ENCODE peak calls at places on chromosomes 2 and 18, in nine cellular contexts. One of them, this sample, is unnamed.

GRCh38 chr18:43869451-43870008 is 592.2 kb upstream of the SYT4 start:
- DNase-seq in CD8-positive, alpha-beta T cell: no peak
- DNase-seq in GM12865: no peak
- DNase-seq in retinal pigment epithelial cell: peak; percentile 40
- DNase-seq in HCT116: no peak
- DNase-seq in IMR-90: peak; percentile 28
- DNase-seq in keratinocyte: no peak
- DNase-seq in astrocyte of the spinal cord: peak; percentile 83
- DNase-seq in cardiac fibroblast: peak; percentile 69
- DNase-seq in this sample: no peak

GRCh38 chr2:233989221-233989620 is 61.3 kb upstream of the SPP2 start:
- DNase-seq in keratinocyte: no peak
- DNase-seq in retinal pigment epithelial cell: no peak
- DNase-seq in CD8-positive, alpha-beta T cell: no peak
- DNase-seq in cardiac fibroblast: no peak
- DNase-seq in IMR-90: no peak
- DNase-seq in astrocyte of the spinal cord: no peak
- DNase-seq in GM12865: no peak
- DNase-seq in HCT116: no peak
- DNase-seq in this sample: peak; percentile 96

GRCh38 chr2:8514748-8515389 is 167.0 kb upstream of the ID2 start:
- DNase-seq in GM12865: peak; percentile 95
- DNase-seq in HCT116: no peak
- DNase-seq in cardiac fibroblast: no peak
- DNase-seq in retinal pigment epithelial cell: no peak
- DNase-seq in CD8-positive, alpha-beta T cell: no peak
- DNase-seq in astrocyte of the spinal cord: no peak
- DNase-seq in IMR-90: no peak
- DNase-seq in keratinocyte: no peak
- DNase-seq in this sample: no peak

GRCh38 chr2:67255933-67256615 is 141.1 kb upstream of the ETAA1 start:
- DNase-seq in astrocyte of the spinal cord: peak; percentile 71
- DNase-seq in keratinocyte: no peak
- DNase-seq in cardiac fibroblast: peak; percentile 90
- DNase-seq in HCT116: no peak
- DNase-seq in CD8-positive, alpha-beta T cell: no peak
- DNase-seq in GM12865: no peak
- DNase-seq in IMR-90: peak; percentile 96
- DNase-seq in retinal pigment epithelial cell: no peak
- DNase-seq in this sample: no peak

GRCh38 chr2:85652056-85652455 is 15.9 kb downstream of the SFTPB start:
- DNase-seq in IMR-90: no peak
- DNase-seq in retinal pigment epithelial cell: no peak
- DNase-seq in CD8-positive, alpha-beta T cell: no peak
- DNase-seq in cardiac fibroblast: no peak
- DNase-seq in HCT116: no peak
- DNase-seq in GM12865: no peak
- DNase-seq in astrocyte of the spinal cord: no peak
- DNase-seq in keratinocyte: no peak
- DNase-seq in this sample: no peak

GRCh38 chr2:96506016-96506906 is 1.1 kb upstream of the NEURL3 start:
- DNase-seq in GM12865: no peak
- DNase-seq in keratinocyte: no peak
- DNase-seq in IMR-90: no peak
- DNase-seq in CD8-positive, alpha-beta T cell: no peak
- DNase-seq in retinal pigment epithelial cell: no peak
- DNase-seq in cardiac fibroblast: no peak
- DNase-seq in HCT116: no peak
- DNase-seq in astrocyte of the spinal cord: no peak
- DNase-seq in this sample: no peak

GRCh38 chr2:45892757-45893156 is 241.3 kb downstream of the PRKCE start:
- DNase-seq in CD8-positive, alpha-beta T cell: no peak
- DNase-seq in IMR-90: peak; percentile 50
- DNase-seq in retinal pigment epithelial cell: no peak
- DNase-seq in GM12865: no peak
- DNase-seq in cardiac fibroblast: no peak
- DNase-seq in keratinocyte: no peak
- DNase-seq in astrocyte of the spinal cord: peak; percentile 60
- DNase-seq in HCT116: no peak
- DNase-seq in this sample: no peak

GRCh38 chr2:188410504-188411235 is 119.0 kb downstream of the GULP1 start:
- DNase-seq in IMR-90: peak; percentile 63
- DNase-seq in keratinocyte: no peak
- DNase-seq in retinal pigment epithelial cell: no peak
- DNase-seq in astrocyte of the spinal cord: peak; percentile 35
- DNase-seq in cardiac fibroblast: peak; percentile 44
- DNase-seq in GM12865: no peak
- DNase-seq in CD8-positive, alpha-beta T cell: no peak
- DNase-seq in HCT116: no peak
- DNase-seq in this sample: no peak

GRCh38 chr2:10056439-10056838 is 13.1 kb downstream of the KLF11 start:
- DNase-seq in CD8-positive, alpha-beta T cell: no peak
- DNase-seq in GM12865: no peak
- DNase-seq in keratinocyte: no peak
- DNase-seq in HCT116: no peak
- DNase-seq in IMR-90: no peak
- DNase-seq in retinal pigment epithelial cell: no peak
- DNase-seq in astrocyte of the spinal cord: no peak
- DNase-seq in cardiac fibroblast: no peak
- DNase-seq in this sample: no peak

GRCh38 chr18:21634588-21635199 is 22.6 kb downstream of the SNRPD1 start:
- DNase-seq in CD8-positive, alpha-beta T cell: no peak
- DNase-seq in cardiac fibroblast: no peak
- DNase-seq in HCT116: no peak
- DNase-seq in astrocyte of the spinal cord: no peak
- DNase-seq in retinal pigment epithelial cell: no peak
- DNase-seq in GM12865: no peak
- DNase-seq in IMR-90: no peak
- DNase-seq in keratinocyte: no peak
- DNase-seq in this sample: no peak

GRCh38 chr2:226795281-226796011 is 4.2 kb downstream of the IRS1 start:
- DNase-seq in GM12865: no peak
- DNase-seq in IMR-90: peak; percentile 56
- DNase-seq in keratinocyte: no peak
- DNase-seq in astrocyte of the spinal cord: peak; percentile 42
- DNase-seq in retinal pigment epithelial cell: no peak
- DNase-seq in CD8-positive, alpha-beta T cell: no peak
- DNase-seq in cardiac fibroblast: peak; percentile 47
- DNase-seq in HCT116: no peak
- DNase-seq in this sample: no peak

GRCh38 chr18:36212978-36213303 is 25.6 kb downstream of the MOCOS start:
- DNase-seq in keratinocyte: no peak
- DNase-seq in retinal pigment epithelial cell: no peak
- DNase-seq in CD8-positive, alpha-beta T cell: no peak
- DNase-seq in astrocyte of the spinal cord: no peak
- DNase-seq in cardiac fibroblast: no peak
- DNase-seq in GM12865: no peak
- DNase-seq in HCT116: no peak
- DNase-seq in IMR-90: no peak
- DNase-seq in this sample: no peak

GRCh38 chr2:2523395-2524339 is 192.6 kb upstream of the MYT1L start:
- DNase-seq in retinal pigment epithelial cell: no peak
- DNase-seq in IMR-90: no peak
- DNase-seq in keratinocyte: no peak
- DNase-seq in GM12865: no peak
- DNase-seq in CD8-positive, alpha-beta T cell: no peak
- DNase-seq in astrocyte of the spinal cord: no peak
- DNase-seq in HCT116: no peak
- DNase-seq in cardiac fibroblast: no peak
- DNase-seq in this sample: peak; percentile 37
- H3K4me3 ChIP-seq in retinal pigment epithelial cell: no peak overlapping the region
- H3K4me3 ChIP-seq in IMR-90: no peak overlapping the region
- H3K4me3 ChIP-seq in keratinocyte: no peak overlapping the region
- H3K4me3 ChIP-seq in GM12865: no peak overlapping the region
- H3K4me3 ChIP-seq in CD8-positive, alpha-beta T cell: no peak overlapping the region
- H3K4me3 ChIP-seq in astrocyte of the spinal cord: no peak overlapping the region
- H3K4me3 ChIP-seq in HCT116: no peak overlapping the region
- H3K4me3 ChIP-seq in cardiac fibroblast: no peak overlapping the region
- H3K4me3 ChIP-seq in this sample: no peak overlapping the region

DNA sequence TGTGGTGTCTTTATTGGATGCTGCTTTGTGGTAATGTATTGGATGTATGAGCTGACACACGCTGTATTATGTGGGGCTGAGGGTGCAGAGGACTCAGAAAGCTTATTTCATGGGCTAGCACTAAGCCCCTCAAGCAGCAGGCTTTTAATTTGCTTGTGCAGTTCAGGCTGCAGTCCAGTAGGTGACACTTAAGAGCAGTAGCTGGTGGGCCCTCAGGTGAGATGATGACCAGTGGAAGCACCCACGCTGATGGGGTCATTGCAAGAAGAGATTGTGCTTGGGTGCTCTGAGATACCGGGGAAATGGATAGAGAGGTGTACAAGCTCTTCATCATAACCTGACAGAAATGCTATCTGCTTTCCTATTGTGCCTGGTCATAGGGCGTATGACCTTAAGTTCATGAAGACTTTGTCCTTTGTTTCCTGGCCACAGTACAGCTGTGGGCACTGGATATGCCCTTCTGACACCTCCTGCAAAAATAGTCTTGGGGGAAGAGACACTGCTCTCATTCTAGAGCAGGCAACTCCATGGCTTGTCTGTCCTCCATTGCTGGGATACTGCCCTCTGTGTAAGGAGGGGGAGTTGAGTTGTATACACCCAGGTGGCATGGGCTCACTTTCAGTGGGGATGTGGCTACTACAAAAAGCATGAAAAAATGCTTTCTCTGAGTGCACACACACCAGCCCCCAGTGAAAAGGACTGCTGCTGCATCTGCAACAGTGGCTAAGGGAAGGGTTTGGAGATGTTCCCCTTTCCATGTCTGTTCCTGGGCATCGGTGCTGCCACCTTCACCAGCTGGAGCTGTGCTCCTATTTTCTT is 205.7 kb upstream of the ZSWIM2 start:
- DNase-seq in astrocyte of the spinal cord: no peak
- DNase-seq in GM12865: peak; percentile 38
- DNase-seq in CD8-positive, alpha-beta T cell: no peak
- DNase-seq in HCT116: no peak
- DNase-seq in cardiac fibroblast: no peak
- DNase-seq in keratinocyte: no peak
- DNase-seq in IMR-90: no peak
- DNase-seq in retinal pigment epithelial cell: no peak
- DNase-seq in this sample: peak; percentile 13
- TF ChIP-seq CTCF in astrocyte of the spinal cord: peak; percentile 23
- TF ChIP-seq CTCF in GM12865: peak; percentile 13
- TF ChIP-seq CTCF in CD8-positive, alpha-beta T cell: no peak
- TF ChIP-seq CTCF in HCT116: peak; percentile 41
- TF ChIP-seq CTCF in cardiac fibroblast: peak; percentile 19
- TF ChIP-seq CTCF in keratinocyte: no peak
- TF ChIP-seq CTCF in IMR-90: no peak
- TF ChIP-seq CTCF in retinal pigment epithelial cell: no peak
- TF ChIP-seq CTCF in this sample: peak; percentile 42

DNA sequence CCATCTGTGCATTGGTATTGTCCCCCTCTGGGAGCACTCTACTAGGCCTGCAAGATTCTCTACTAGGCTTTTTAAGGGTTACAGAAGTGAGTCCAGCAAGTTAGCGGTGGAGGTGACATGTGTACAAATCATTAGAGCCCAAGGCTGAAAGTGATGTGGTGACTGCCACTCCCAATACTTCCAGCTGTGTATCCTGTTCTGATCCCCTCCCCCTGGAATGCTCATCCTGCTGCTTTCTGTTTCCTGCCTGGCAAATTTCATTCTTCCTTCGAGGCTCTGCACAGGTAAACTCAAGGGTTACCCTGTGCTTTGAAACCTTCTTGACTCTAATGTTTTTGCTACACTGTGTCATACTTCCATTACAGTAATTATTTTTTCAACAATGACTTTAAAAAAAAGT is 258.5 kb upstream of the REV1 start:
- DNase-seq in GM12865: no peak
- DNase-seq in astrocyte of the spinal cord: no peak
- DNase-seq in IMR-90: no peak
- DNase-seq in cardiac fibroblast: no peak
- DNase-seq in keratinocyte: no peak
- DNase-seq in retinal pigment epithelial cell: no peak
- DNase-seq in CD8-positive, alpha-beta T cell: no peak
- DNase-seq in HCT116: no peak
- DNase-seq in this sample: no peak
- H3K4me3 ChIP-seq in GM12865: no peak overlapping the region
- H3K4me3 ChIP-seq in astrocyte of the spinal cord: no peak overlapping the region
- H3K4me3 ChIP-seq in IMR-90: no peak overlapping the region
- H3K4me3 ChIP-seq in cardiac fibroblast: no peak overlapping the region
- H3K4me3 ChIP-seq in keratinocyte: no peak overlapping the region
- H3K4me3 ChIP-seq in retinal pigment epithelial cell: no peak overlapping the region
- H3K4me3 ChIP-seq in CD8-positive, alpha-beta T cell: no peak overlapping the region
- H3K4me3 ChIP-seq in HCT116: no peak overlapping the region
- H3K4me3 ChIP-seq in this sample: no peak overlapping the region

GRCh38 chr18:5973079-5973478 is 77.8 kb upstream of the TMEM200C start:
- DNase-seq in retinal pigment epithelial cell: no peak
- DNase-seq in keratinocyte: no peak
- DNase-seq in CD8-positive, alpha-beta T cell: no peak
- DNase-seq in GM12865: peak; percentile 81
- DNase-seq in IMR-90: no peak
- DNase-seq in astrocyte of the spinal cord: no peak
- DNase-seq in HCT116: no peak
- DNase-seq in cardiac fibroblast: no peak
- DNase-seq in this sample: no peak

GRCh38 chr18:5972298-5972697 is 77.0 kb upstream of the TMEM200C start:
- DNase-seq in keratinocyte: no peak
- DNase-seq in CD8-positive, alpha-beta T cell: no peak
- DNase-seq in astrocyte of the spinal cord: no peak
- DNase-seq in GM12865: peak; percentile 81
- DNase-seq in IMR-90: no peak
- DNase-seq in HCT116: no peak
- DNase-seq in retinal pigment epithelial cell: no peak
- DNase-seq in cardiac fibroblast: no peak
- DNase-seq in this sample: no peak

GRCh38 chr18:5977022-5977421 is 81.7 kb upstream of the TMEM200C start:
- DNase-seq in HCT116: no peak
- DNase-seq in CD8-positive, alpha-beta T cell: no peak
- DNase-seq in GM12865: no peak
- DNase-seq in cardiac fibroblast: no peak
- DNase-seq in retinal pigment epithelial cell: no peak
- DNase-seq in keratinocyte: no peak
- DNase-seq in IMR-90: no peak
- DNase-seq in astrocyte of the spinal cord: no peak
- DNase-seq in this sample: no peak

GRCh38 chr18:5974696-5975095 is 79.4 kb upstream of the TMEM200C start:
- DNase-seq in HCT116: no peak
- DNase-seq in astrocyte of the spinal cord: no peak
- DNase-seq in retinal pigment epithelial cell: no peak
- DNase-seq in CD8-positive, alpha-beta T cell: no peak
- DNase-seq in GM12865: peak; percentile 46
- DNase-seq in IMR-90: no peak
- DNase-seq in cardiac fibroblast: no peak
- DNase-seq in keratinocyte: no peak
- DNase-seq in this sample: no peak

DNA sequence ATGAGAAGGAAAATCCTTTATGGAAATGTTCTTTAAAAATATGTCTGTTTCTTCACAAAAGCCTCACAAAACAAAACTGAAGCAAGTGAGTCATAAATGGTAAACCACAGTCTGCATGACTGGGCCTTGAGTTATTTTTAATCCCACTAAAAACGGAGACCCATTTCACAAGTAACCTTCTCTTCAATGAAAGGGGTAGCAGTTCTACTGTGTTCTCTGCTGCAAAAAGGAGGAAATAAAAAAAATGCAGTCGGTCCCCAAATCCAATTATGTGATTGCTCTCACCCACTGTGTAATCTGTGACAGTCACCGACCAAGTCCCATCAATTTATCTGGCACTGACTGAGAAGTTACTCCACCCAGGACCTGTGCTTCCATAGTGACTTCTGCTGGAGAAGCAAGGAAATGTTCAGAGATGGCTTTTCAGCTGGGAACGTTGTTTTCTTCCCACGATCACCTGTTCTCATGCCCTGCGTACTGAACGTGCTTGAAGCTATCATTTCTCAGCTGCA is 79.8 kb upstream of the TMEM200C start:
- DNase-seq in HCT116: no peak
- DNase-seq in astrocyte of the spinal cord: peak; percentile 87
- DNase-seq in GM12865: peak; percentile 88
- DNase-seq in CD8-positive, alpha-beta T cell: no peak
- DNase-seq in keratinocyte: no peak
- DNase-seq in cardiac fibroblast: peak; percentile 70
- DNase-seq in IMR-90: peak; percentile 89
- DNase-seq in retinal pigment epithelial cell: peak; percentile 46
- DNase-seq in this sample: no peak
- TF ChIP-seq CTCF in HCT116: no peak
- TF ChIP-seq CTCF in astrocyte of the spinal cord: peak; percentile 29
- TF ChIP-seq CTCF in GM12865: no peak
- TF ChIP-seq CTCF in CD8-positive, alpha-beta T cell: no peak
- TF ChIP-seq CTCF in keratinocyte: no peak
- TF ChIP-seq CTCF in cardiac fibroblast: no peak
- TF ChIP-seq CTCF in IMR-90: peak; percentile 20
- TF ChIP-seq CTCF in retinal pigment epithelial cell: peak; percentile 37
- TF ChIP-seq CTCF in this sample: peak; percentile 26

This sample was measured in WERI-Rb-1.